ENCODE peak calls at places on chromosomes 1 and 21, in four cellular contexts. Y is PC-3, V is left ventricle myocardium inferior, L is breast epithelium. O is an unnamed sample. For H3K36me3 and H3K4me1, the result is how much of the 10 kb centered on the place peaks cover.

GRCh38 chr1:35570589-35571137 is 2.5 kb upstream of the TFAP2E start:
- DNase-seq in L (no peak), V (no peak), Y (no peak), O (no peak)

GRCh38 chr1:82706741-82707140 is 906.0 kb downstream of the ADGRL2 start:
- DNase-seq in V (no peak), Y (no peak), L (no peak), O (no peak)

GRCh38 chr1:159089184-159089791 is 12.7 kb upstream of the AIM2 start:
- DNase-seq in V (no peak), L (no peak), Y (peak), O (peak)

GRCh38 chr1:64215576-64215975 is 12.2 kb downstream of the UBE2U start:
- DNase-seq in V (no peak), L (no peak), Y (no peak), O (no peak)

GRCh38 chr1:211548321-211549091 is 30.5 kb downstream of the SLC30A1 start:
- DNase-seq in Y (no peak), L (no peak), V (no peak), O (peak)

GRCh38 chr1:21607549-21608529 is 61.3 kb downstream of the RAP1GAP start:
- DNase-seq in L (no peak), V (peak), Y (peak), O (peak)

GRCh38 chr1:235483090-235483489 is 21.2 kb downstream of the B3GALNT2 start:
- DNase-seq in L (no peak), Y (no peak), V (no peak), O (no peak)

GRCh38 chr1:245721488-245721887 is 566.7 kb downstream of the KIF26B start:
- DNase-seq in L (no peak), Y (no peak), V (no peak), O (no peak)

GRCh38 chr1:84358695-84359094 is 39.6 kb upstream of the DNASE2B start:
- DNase-seq in L (no peak), V (no peak), Y (no peak), O (no peak)

GRCh38 chr1:228416217-228416971 is at the start of gene TRIM17:
- DNase-seq in L (no peak), Y (no peak), V (no peak), O (no peak)

GRCh38 chr1:67746299-67746698 is 61.3 kb downstream of the GADD45A start:
- DNase-seq in L (no peak), Y (no peak), V (no peak), O (no peak)

GRCh38 chr1:100894622-100895539 is at the start of gene EXTL2:
- DNase-seq in L (peak), V (peak), Y (peak), O (peak)

GRCh38 chr1:65230741-65231439 is 78.5 kb upstream of the DNAJC6 start:
- DNase-seq in L (no peak), V (no peak), Y (peak), O (peak)

GRCh38 chr1:207797229-207797973 is 45.5 kb downstream of the CD46 start:
- DNase-seq in V (peak), Y (peak), L (peak), O (peak)

GRCh38 chr1:57839488-57839887 is 415.6 kb upstream of the DAB1 start:
- DNase-seq in L (no peak), V (no peak), Y (no peak), O (no peak)

GRCh38 chr21:41926068-41926806 is 27.6 kb downstream of the C2CD2 start:
- DNase-seq in L (peak), V (no peak), Y (peak), O (peak)

GRCh38 chr1:150974580-150975478 is at the start of gene CERS2:
- DNase-seq in L (peak), Y (peak), V (peak), O (peak)

GRCh38 chr1:173367136-173367535 is 110.0 kb upstream of the PRDX6 start:
- DNase-seq in L (no peak), Y (peak), V (no peak), O (no peak)

GRCh38 chr1:143720087-143721023 is 251.4 kb downstream of the FAM72C start:
- DNase-seq in V (no peak), Y (no peak), L (no peak), O (peak)

GRCh38 chr1:153488731-153489130 is 28.3 kb upstream of the S100A7 start:
- DNase-seq in V (no peak), L (no peak), Y (no peak), O (no peak)

GRCh38 chr1:209929751-209930150 is 8.3 kb upstream of the SYT14 start:
- DNase-seq in L (no peak), Y (no peak), V (no peak), O (no peak)

GRCh38 chr1:9128161-9128519 is 762 bp downstream of the GPR157 start:
- DNase-seq in Y (peak), V (peak), L (peak), O (peak)

GRCh38 chr1:39609618-39610331 is 29.7 kb downstream of the HEYL start:
- DNase-seq in L (no peak), Y (peak), V (peak), O (peak)

GRCh38 chr1:117070124-117070523 is 10.0 kb downstream of the TTF2 start:
- DNase-seq in Y (no peak), V (no peak), L (no peak), O (no peak)

GRCh38 chr1:11789126-11790067 is 16.4 kb downstream of the MTHFR start:
- DNase-seq in Y (no peak), L (no peak), V (no peak), O (no peak)

GRCh38 chr1:176566004-176566975 is 103.3 kb downstream of the PAPPA2 start:
- DNase-seq in Y (peak), V (no peak), L (no peak), O (no peak)

GRCh38 chr1:5551274-5551966 is 440.8 kb downstream of the NPHP4 start:
- DNase-seq in L (no peak), Y (peak), V (no peak), O (peak)

GRCh38 chr1:91166106-91166712 is 144.4 kb upstream of the ZNF644 start:
- DNase-seq in Y (peak), V (peak), L (no peak), O (peak)

GRCh38 chr1:187685338-187685737 is 856.6 kb downstream of the PLA2G4A start:
- DNase-seq in V (no peak), Y (peak), L (no peak), O (no peak)

GRCh38 chr1:175045097-175045496 is 21.9 kb upstream of the MRPS14 start:
- DNase-seq in Y (no peak), L (no peak), V (no peak), O (no peak)

GRCh38 chr1:231177226-231177625 is 15.4 kb downstream of the TRIM67 start:
- DNase-seq in V (no peak), L (no peak), Y (no peak), O (no peak)

GRCh38 chr1:161313554-161314200 is 504 bp upstream of the SDHC start:
- DNase-seq in Y (no peak), V (no peak), L (no peak), O (no peak)

GRCh38 chr1:114139540-114139939 is 14.1 kb downstream of the SYT6 start:
- DNase-seq in L (no peak), V (no peak), Y (no peak), O (no peak)

GRCh38 chr1:212450331-212450881 is 17.7 kb downstream of the NENF start:
- DNase-seq in V (no peak), Y (no peak), L (no peak), O (no peak)

GRCh38 chr1:245310605-245311531 is 156.1 kb downstream of the KIF26B start:
- DNase-seq in L (no peak), Y (no peak), V (no peak), O (no peak)

GRCh38 chr21:45042664-45043161 is 31.7 kb upstream of the ADARB1 start:
- DNase-seq in L (no peak), Y (no peak), V (no peak), O (no peak)

GRCh38 chr21:45043541-45044020 is 30.8 kb upstream of the ADARB1 start:
- DNase-seq in Y (no peak), L (peak), V (no peak), O (no peak)

GRCh38 chr21:45047257-45047656 is 27.1 kb upstream of the ADARB1 start:
- DNase-seq in V (no peak), L (no peak), Y (no peak), O (no peak)

GRCh38 chr21:45048026-45048698 is 26.2 kb upstream of the ADARB1 start:
- DNase-seq in Y (no peak), V (no peak), L (no peak), O (no peak)

DNA sequence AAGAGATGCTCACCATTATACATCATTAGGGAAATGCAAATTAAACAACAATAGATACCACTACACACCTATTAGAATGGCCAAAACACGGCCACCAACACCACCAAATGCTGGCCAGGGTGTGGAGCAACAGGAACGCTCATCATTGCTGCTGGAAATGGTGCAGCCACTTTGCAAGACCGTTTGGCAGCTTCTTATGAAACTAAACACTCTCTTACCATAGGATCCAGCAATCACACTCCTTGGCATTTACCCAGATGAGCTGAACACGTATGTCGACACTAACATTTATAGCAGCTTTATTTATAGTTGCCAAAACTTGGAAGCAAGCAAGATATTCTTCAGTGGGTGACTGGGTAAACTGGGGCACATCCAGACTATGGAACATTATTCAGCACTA is 28.9 kb upstream of the ADARB1 start:
- DNase-seq in L (no peak), Y (no peak), V (no peak), O (no peak)
- H3K36me3 ChIP-seq in L (under half), Y (under half), V (under half), O (under half)

DNA sequence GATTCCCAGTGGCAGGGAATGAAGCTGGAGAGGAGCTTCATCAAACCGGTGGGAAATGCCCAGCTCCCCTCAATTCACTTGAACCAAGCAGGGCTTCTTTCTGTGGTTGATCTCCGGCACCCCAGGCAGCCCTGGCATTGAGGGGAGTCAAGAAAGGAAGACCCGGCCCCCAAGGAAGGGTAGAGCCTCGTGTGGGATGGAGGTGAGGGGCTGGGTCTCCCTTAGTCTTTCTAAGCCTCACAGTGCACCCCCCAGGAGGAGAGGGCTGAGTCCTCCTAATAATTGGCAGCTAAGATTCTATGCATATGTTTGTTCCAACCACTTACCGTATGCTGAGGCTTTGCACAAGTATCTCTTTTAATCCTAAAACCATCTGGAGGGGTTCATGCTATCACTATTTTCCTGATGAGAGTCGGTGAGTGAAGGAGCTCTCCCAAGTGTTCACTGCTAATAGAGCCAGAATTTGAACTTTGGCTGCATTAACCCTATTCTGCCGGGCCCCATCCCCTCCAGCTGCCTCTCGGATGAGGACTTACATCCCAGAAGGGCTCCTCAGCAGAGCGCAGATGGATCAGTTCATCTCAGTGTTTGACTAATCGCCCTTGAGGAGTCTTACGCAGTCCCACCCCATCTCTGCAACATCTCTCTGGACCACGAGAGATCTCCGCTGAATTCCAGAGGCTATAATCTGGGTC is 33.1 kb upstream of the TMEM51 start:
- DNase-seq in V (no peak), L (no peak), Y (no peak), O (no peak)
- H3K4me1 ChIP-seq in V (under half), L (under half), Y (under half), O (under half)

GRCh38 chr1:247953409-247953808 is 4.8 kb downstream of the OR2L8 start:
- DNase-seq in V (no peak), Y (no peak), L (no peak), O (no peak)
- H3K4me3 ChIP-seq in V (no peak), Y (no peak), L (no peak), O (no peak)

GRCh38 chr1:232425421-232425820 is 204.5 kb downstream of the SIPA1L2 start:
- DNase-seq in L (no peak), V (no peak), Y (no peak), O (no peak)
- H3K36me3 ChIP-seq in L (under half), V (half or more), Y (under half), O (under half)

DNA sequence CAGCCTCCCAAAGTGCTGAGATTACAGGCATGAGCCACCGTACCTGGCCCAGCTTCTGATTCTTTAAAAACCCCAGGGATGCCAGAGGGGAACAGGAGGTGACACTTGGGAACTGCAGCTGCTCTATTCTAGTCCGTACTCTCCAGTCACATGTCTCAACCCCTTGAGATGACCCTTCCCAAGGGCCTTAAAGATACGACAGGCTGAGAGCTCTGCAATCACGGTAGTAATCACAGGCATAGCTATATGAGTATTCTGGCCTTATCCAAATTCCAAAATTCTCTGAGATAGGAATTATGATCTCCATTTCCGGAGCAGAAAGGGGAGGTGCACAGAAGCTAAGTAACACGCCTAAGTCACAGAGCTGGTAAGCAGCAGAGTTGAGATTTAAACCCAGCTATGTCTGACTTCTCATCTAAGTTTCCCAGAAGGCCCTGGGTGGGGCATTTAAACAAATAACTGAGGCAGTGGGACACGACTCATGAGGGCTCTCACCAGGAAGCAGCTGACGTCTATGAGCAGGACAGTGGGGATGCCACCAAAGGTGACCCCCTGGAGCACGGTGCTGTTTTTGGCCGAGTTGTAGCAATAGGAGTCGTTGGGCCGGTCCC is 5.2 kb downstream of the TMEM63A start:
- DNase-seq in V (no peak), Y (no peak), L (no peak), O (peak)
- H3K4me1 ChIP-seq in V (half or more), Y (half or more), L (under half), O (under half)